ENCODE peak calls at places on chromosome 17, in nine cellular contexts. K is vagina, M is heart left ventricle, D is cardiac muscle cell, W is uterus, E is left ventricle myocardium inferior, Y is body of pancreas, A is spleen, J is dorsolateral prefrontal cortex. N is an unnamed sample.
A peak's percentile ranks its signal among the peaks of the same experiment; 100 is the strongest.

GRCh38 chr17:2735896-2736295 is 13.6 kb downstream of the CCDC92B start:
- DNase-seq in K (no peak), M (no peak), D (no peak), W (no peak), E (no peak), Y (no peak), A (no peak), J (no peak), N (no peak)

GRCh38 chr17:35766903-35767510 is 6.3 kb downstream of the C17orf50 start:
- DNase-seq in K (no peak), M (no peak), D (peak; percentile 70), W (no peak), E (no peak), Y (peak; percentile 57), A (no peak), J (no peak), N (no peak)

GRCh38 chr17:61338874-61339478 is 60.7 kb upstream of the TBX2 start:
- DNase-seq in K (no peak), M (no peak), D (peak; percentile 49), W (no peak), E (no peak), Y (no peak), A (no peak), J (no peak), N (no peak)

GRCh38 chr17:41645371-41646063 is 21.1 kb upstream of the KRT17 start:
- DNase-seq in K (no peak), M (no peak), D (peak; percentile 56), W (no peak), E (no peak), Y (no peak), A (no peak), J (no peak), N (no peak)

GRCh38 chr17:33838281-33838680 is 416.8 kb upstream of the CCL2 start:
- DNase-seq in K (no peak), M (no peak), D (no peak), W (no peak), E (no peak), Y (no peak), A (no peak), J (no peak), N (no peak)

GRCh38 chr17:42023524-42024349 is 3.8 kb downstream of the NKIRAS2 start:
- DNase-seq in K (no peak), M (peak; percentile 47), D (peak; percentile 54), W (no peak), E (peak; percentile 35), Y (no peak), A (peak; percentile 82), J (no peak), N (no peak)

GRCh38 chr17:50420419-50421112 is 5.5 kb upstream of the ACSF2 start:
- DNase-seq in K (no peak), M (peak; percentile 32), D (peak; percentile 45), W (no peak), E (no peak), Y (no peak), A (no peak), J (no peak), N (peak; percentile 65)

GRCh38 chr17:61427567-61427966 is 24.7 kb upstream of the TBX4 start:
- DNase-seq in K (no peak), M (no peak), D (no peak), W (no peak), E (no peak), Y (no peak), A (no peak), J (no peak), N (no peak)

GRCh38 chr17:59763861-59764260 is 56.4 kb downstream of the VMP1 start:
- DNase-seq in K (no peak), M (no peak), D (peak; percentile 75), W (no peak), E (no peak), Y (no peak), A (no peak), J (no peak), N (no peak)

GRCh38 chr17:57370051-57370581 is 113.8 kb downstream of the MSI2 start:
- DNase-seq in K (no peak), M (no peak), D (peak; percentile 92), W (no peak), E (no peak), Y (no peak), A (no peak), J (no peak), N (no peak)

GRCh38 chr17:82170412-82170961 is 42.2 kb downstream of the CCDC57 start:
- DNase-seq in K (no peak), M (peak; percentile 62), D (no peak), W (no peak), E (peak; percentile 38), Y (no peak), A (no peak), J (no peak), N (no peak)

GRCh38 chr17:67475161-67475887 is 98.2 kb downstream of the PITPNC1 start:
- DNase-seq in K (no peak), M (peak; percentile 79), D (peak; percentile 78), W (peak; percentile 53), E (peak; percentile 76), Y (peak; percentile 86), A (peak; percentile 92), J (peak; percentile 67), N (peak; percentile 83)

GRCh38 chr17:64356304-64356686 is 34.4 kb downstream of the PECAM1 start:
- DNase-seq in K (no peak), M (no peak), D (no peak), W (no peak), E (no peak), Y (no peak), A (no peak), J (no peak), N (no peak)

GRCh38 chr17:520447-521167 is 168.0 kb upstream of the RPH3AL start:
- DNase-seq in K (no peak), M (no peak), D (peak; percentile 75), W (no peak), E (no peak), Y (no peak), A (no peak), J (no peak), N (no peak)

GRCh38 chr17:28710948-28711722 is 553 bp downstream of the PROCA1 start:
- DNase-seq in K (no peak), M (peak; percentile 91), D (peak; percentile 95), W (peak; percentile 93), E (peak; percentile 90), Y (peak; percentile 80), A (peak; percentile 97), J (peak; percentile 73), N (peak; percentile 89)

GRCh38 chr17:28714281-28714680 is 2.6 kb upstream of the PROCA1 start:
- DNase-seq in K (no peak), M (no peak), D (no peak), W (no peak), E (no peak), Y (no peak), A (no peak), J (no peak), N (no peak)

GRCh38 chr17:28711723-28712036 is at the start of gene PROCA1:
- DNase-seq in K (no peak), M (no peak), D (no peak), W (no peak), E (no peak), Y (no peak), A (peak; percentile 91), J (no peak), N (no peak)

GRCh38 chr17:28712705-28713415 is 1.2 kb upstream of the PROCA1 start:
- DNase-seq in K (no peak), M (peak; percentile 10), D (no peak), W (no peak), E (no peak), Y (no peak), A (peak; percentile 60), J (no peak), N (no peak)

GRCh38 chr17:28712037-28712704 is 483 bp upstream of the PROCA1 start:
- DNase-seq in K (no peak), M (peak; percentile 66), D (peak; percentile 51), W (peak; percentile 52), E (peak; percentile 63), Y (no peak), A (peak; percentile 94), J (no peak), N (no peak)
- H3K4me3 ChIP-seq in K (peak overlapping the region; percentile 52), M (peak overlapping the region; percentile 58), D (peak overlapping the region; percentile 15), W (peak overlapping the region; percentile 65), E (peak overlapping the region; percentile 79), Y (no peak overlapping the region), A (peak overlapping the region; percentile 68), J (peak overlapping the region; percentile 77), N (peak overlapping the region; percentile 48)

DNA sequence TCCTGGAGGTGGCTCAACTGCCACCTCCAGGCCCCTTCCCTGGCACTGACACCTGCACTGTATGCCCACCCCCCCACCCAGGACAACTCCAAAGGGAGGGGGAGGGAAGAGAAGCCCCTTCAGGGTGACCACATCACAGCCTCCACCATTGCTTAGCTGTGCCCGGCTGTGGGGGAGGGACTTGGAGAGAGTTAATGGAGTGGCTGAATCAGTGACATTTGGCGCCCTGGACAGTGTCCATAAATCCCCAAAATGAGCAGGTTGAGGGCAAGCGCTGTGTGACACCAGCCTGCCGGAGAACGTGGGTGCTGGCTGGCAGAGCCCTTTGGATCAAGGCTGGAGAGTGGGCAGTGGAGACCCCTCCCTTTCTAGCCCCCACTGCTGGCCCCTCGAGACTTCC is 883 bp downstream of the USH1G start:
- DNase-seq in K (no peak), M (no peak), D (no peak), W (no peak), E (no peak), Y (no peak), A (no peak), J (no peak), N (no peak)
- H3K27ac ChIP-seq in K (no peak overlapping the region), M (no peak overlapping the region), D (no peak overlapping the region), W (no peak overlapping the region), E (no peak overlapping the region), Y (no peak overlapping the region), A (no peak overlapping the region), J (no peak overlapping the region), N (no peak overlapping the region)

GRCh38 chr17:29066053-29066452 is 23.1 kb downstream of the PIPOX start:
- DNase-seq in K (no peak), M (no peak), D (no peak), W (no peak), E (no peak), Y (no peak), A (no peak), J (no peak), N (no peak)
- H3K27me3 ChIP-seq in K (no peaks in the 10 kb centered on the region), M (no peaks in the 10 kb centered on the region), D (no peaks in the 10 kb centered on the region), W (no peaks in the 10 kb centered on the region), E (peaks cover 5% of the 10 kb centered on the region), Y (no peaks in the 10 kb centered on the region), A (no peaks in the 10 kb centered on the region), J (no peaks in the 10 kb centered on the region), N (no peaks in the 10 kb centered on the region)

GRCh38 chr17:76894842-76895241 is 26.6 kb downstream of the MGAT5B start:
- DNase-seq in K (no peak), M (no peak), D (no peak), W (no peak), E (no peak), Y (no peak), A (no peak), J (no peak), N (no peak)
- H3K4me3 ChIP-seq in K (no peak overlapping the region), M (no peak overlapping the region), D (no peak overlapping the region), W (no peak overlapping the region), E (no peak overlapping the region), Y (no peak overlapping the region), A (no peak overlapping the region), J (no peak overlapping the region), N (no peak overlapping the region)

GRCh38 chr17:21233581-21234337 is 19.5 kb downstream of the NATD1 start:
- DNase-seq in K (no peak), M (no peak), D (no peak), W (no peak), E (no peak), Y (no peak), A (no peak), J (no peak), N (no peak)
- H3K27ac ChIP-seq in K (no peak overlapping the region), M (no peak overlapping the region), D (no peak overlapping the region), W (no peak overlapping the region), E (peak overlapping the region; percentile 27), Y (no peak overlapping the region), A (no peak overlapping the region), J (no peak overlapping the region), N (no peak overlapping the region)